ENCODE peak calls at places on chromosomes 4 and X, in seven cellular contexts. B is neuronal stem cell, S is mesendoderm, N is mesenchymal stem cell, O is trophoblast cell, Z is H1, V is IMR-90. F is an unnamed sample.

GRCh38 chr4:7805533-7806079 is 134.1 kb downstream of the AFAP1 start:
- DNase-seq in B (no peak), S (peak), N (peak), O (peak), Z (no peak), V (peak), F (no peak)

GRCh38 chr4:7581477-7581876 is 146.7 kb upstream of the PSAPL1 start:
- DNase-seq in B (peak), S (peak), N (peak), O (peak), Z (peak), V (peak), F (peak)

GRCh38 chrX:153520286-153520917 is 3.0 kb downstream of the ATP2B3 start:
- DNase-seq in B (no peak), S (no peak), N (no peak), O (peak), Z (no peak), V (no peak), F (no peak)

GRCh38 chr4:26812049-26812729 is 48.5 kb upstream of the STIM2 start:
- DNase-seq in B (no peak), S (no peak), N (no peak), O (no peak), Z (no peak), V (no peak), F (no peak)

GRCh38 chrX:96140796-96141195 is 543.8 kb upstream of the DIAPH2 start:
- DNase-seq in B (no peak), S (peak), N (peak), O (peak), Z (no peak), V (no peak), F (no peak)

GRCh38 chr4:139767168-139767567 is 101.5 kb downstream of the MGST2 start:
- DNase-seq in B (no peak), S (no peak), N (peak), O (peak), Z (no peak), V (no peak), F (no peak)

GRCh38 chr4:99826016-99826415 is 9.4 kb downstream of the DAPP1 start:
- DNase-seq in B (no peak), S (no peak), N (no peak), O (peak), Z (no peak), V (no peak), F (no peak)

GRCh38 chrX:24425806-24426205 is 39.3 kb upstream of the PDK3 start:
- DNase-seq in B (no peak), S (no peak), N (no peak), O (no peak), Z (no peak), V (no peak), F (no peak)

GRCh38 chr4:17280266-17280665 is 231.6 kb downstream of the QDPR start:
- DNase-seq in B (no peak), S (no peak), N (no peak), O (no peak), Z (no peak), V (no peak), F (no peak)

GRCh38 chrX:40095588-40096394 is 2.0 kb downstream of the BCOR start:
- DNase-seq in B (no peak), S (peak), N (peak), O (peak), Z (no peak), V (no peak), F (peak)

GRCh38 chr4:69710580-69710979 is 49.8 kb downstream of the SULT1B1 start:
- DNase-seq in B (no peak), S (no peak), N (no peak), O (peak), Z (no peak), V (no peak), F (no peak)

GRCh38 chrX:1519022-1519497 is 17.9 kb downstream of the P2RY8 start:
- DNase-seq in B (no peak), S (no peak), N (no peak), O (no peak), Z (no peak), V (no peak), F (no peak)

GRCh38 chr4:77852892-77853495 is 9.6 kb upstream of the MRPL1 start:
- DNase-seq in B (no peak), S (no peak), N (no peak), O (no peak), Z (no peak), V (no peak), F (no peak)

GRCh38 chr4:173698557-173699262 is 168.7 kb upstream of the HAND2 start:
- DNase-seq in B (no peak), S (no peak), N (no peak), O (no peak), Z (no peak), V (no peak), F (no peak)

GRCh38 chrX:110003167-110004156 is 548 bp downstream of the TMEM164 start:
- DNase-seq in B (no peak), S (peak), N (peak), O (no peak), Z (no peak), V (no peak), F (peak)

GRCh38 chr4:140426610-140427103 is 791 bp downstream of the CLGN start:
- DNase-seq in B (peak), S (peak), N (no peak), O (no peak), Z (no peak), V (no peak), F (no peak)

GRCh38 chrX:130741584-130741983 is 161.4 kb downstream of the ENOX2 start:
- DNase-seq in B (no peak), S (no peak), N (no peak), O (no peak), Z (no peak), V (no peak), F (no peak)

GRCh38 chrX:5746231-5746630 is 482.4 kb downstream of the NLGN4X start:
- DNase-seq in B (no peak), S (no peak), N (no peak), O (no peak), Z (no peak), V (no peak), F (no peak)

GRCh38 chr4:19324175-19324574 is 927.5 kb upstream of the SLIT2 start:
- DNase-seq in B (no peak), S (peak), N (no peak), O (no peak), Z (no peak), V (no peak), F (no peak)

GRCh38 chr4:1474126-1475090 is 68.2 kb upstream of the NKX1-1 start:
- DNase-seq in B (no peak), S (no peak), N (no peak), O (no peak), Z (no peak), V (no peak), F (no peak)

GRCh38 chrX:111411591-111412371 is at the start of gene DCX:
- DNase-seq in B (no peak), S (peak), N (no peak), O (no peak), Z (no peak), V (no peak), F (peak)

GRCh38 chr4:80309301-80310004 is 26.1 kb upstream of the CFAP299 start:
- DNase-seq in B (no peak), S (peak), N (peak), O (peak), Z (no peak), V (peak), F (no peak)

GRCh38 chr4:54495641-54496040 is 162.1 kb upstream of the KIT start:
- DNase-seq in B (no peak), S (no peak), N (no peak), O (peak), Z (no peak), V (no peak), F (no peak)

GRCh38 chrX:30301203-30301602 is 8.0 kb downstream of the NR0B1 start:
- DNase-seq in B (no peak), S (no peak), N (no peak), O (no peak), Z (no peak), V (no peak), F (no peak)

GRCh38 chr4:109432676-109433075 is 939 bp upstream of the SEC24B start:
- DNase-seq in B (no peak), S (peak), N (peak), O (peak), Z (no peak), V (peak), F (no peak)

GRCh38 chrX:149825424-149825823 is 43.7 kb downstream of the MAGEA9 start:
- DNase-seq in B (no peak), S (peak), N (peak), O (peak), Z (no peak), V (no peak), F (peak)

GRCh38 chr4:99655315-99656081 is 2.1 kb downstream of the C4orf54 start:
- DNase-seq in B (no peak), S (no peak), N (peak), O (no peak), Z (no peak), V (peak), F (no peak)

GRCh38 chr4:75542824-75543223 is 13.0 kb upstream of the ODAPH start:
- DNase-seq in B (no peak), S (no peak), N (peak), O (peak), Z (no peak), V (peak), F (no peak)

GRCh38 chrX:130994671-130995070 is 63.5 kb upstream of the ARHGAP36 start:
- DNase-seq in B (peak), S (peak), N (peak), O (peak), Z (no peak), V (peak), F (no peak)

GRCh38 chr4:128483041-128483440 is 195.4 kb upstream of the PGRMC2 start:
- DNase-seq in B (no peak), S (no peak), N (no peak), O (no peak), Z (no peak), V (no peak), F (no peak)

GRCh38 chr4:147772459-147772969 is 40.6 kb downstream of the ARHGAP10 start:
- DNase-seq in B (no peak), S (no peak), N (peak), O (no peak), Z (no peak), V (peak), F (no peak)

GRCh38 chr4:92483341-92483740 is 179.6 kb downstream of the GRID2 start:
- DNase-seq in B (no peak), S (no peak), N (no peak), O (no peak), Z (no peak), V (no peak), F (no peak)

GRCh38 chr4:54783402-54784110 is 125.8 kb downstream of the KIT start:
- DNase-seq in B (no peak), S (no peak), N (peak), O (peak), Z (no peak), V (no peak), F (no peak)

GRCh38 chr4:82031386-82031785 is 342.4 kb downstream of the HNRNPD start:
- DNase-seq in B (no peak), S (no peak), N (no peak), O (no peak), Z (no peak), V (no peak), F (no peak)

GRCh38 chrX:103310592-103311400 is at the start of gene BEX2:
- DNase-seq in B (peak), S (peak), N (peak), O (peak), Z (peak), V (no peak), F (peak)

GRCh38 chr4:40182979-40183378 is 13.9 kb upstream of the RHOH start:
- DNase-seq in B (no peak), S (no peak), N (no peak), O (no peak), Z (no peak), V (no peak), F (no peak)

GRCh38 chr4:186765138-186765537 is 41.5 kb upstream of the FAT1 start:
- DNase-seq in B (no peak), S (no peak), N (no peak), O (peak), Z (no peak), V (peak), F (peak)

GRCh38 chrX:3669841-3670240 is 43.6 kb downstream of the PRKX start:
- DNase-seq in B (no peak), S (no peak), N (no peak), O (no peak), Z (no peak), V (no peak), F (no peak)

GRCh38 chrX:152876931-152877840 is 20.7 kb upstream of the ZNF185 start:
- DNase-seq in B (no peak), S (no peak), N (no peak), O (no peak), Z (no peak), V (no peak), F (no peak)

GRCh38 chr4:124334119-124334518 is 378.4 kb downstream of the ANKRD50 start:
- DNase-seq in B (peak), S (peak), N (peak), O (peak), Z (peak), V (peak), F (no peak)

GRCh38 chrX:7307720-7308119 is 159.8 kb upstream of the PUDP start:
- DNase-seq in B (no peak), S (no peak), N (no peak), O (no peak), Z (no peak), V (no peak), F (no peak)
- H2AK5ac ChIP-seq in B (no peak), S (no peak), N (no peak), O (no peak), Z (no peak), V (no peak), F (no peak)

GRCh38 chr4:152508386-152508785 is 27.5 kb downstream of the FBXW7 start:
- DNase-seq in B (no peak), S (no peak), N (no peak), O (peak), Z (no peak), V (no peak), F (no peak)
- H2AK5ac ChIP-seq in B (no peak), S (no peak), N (no peak), O (no peak), Z (no peak), V (no peak), F (no peak)

GRCh38 chr4:15355464-15355863 is 72.4 kb upstream of the C1QTNF7 start:
- DNase-seq in B (no peak), S (peak), N (no peak), O (no peak), Z (no peak), V (no peak), F (no peak)
- H2AK5ac ChIP-seq in B (no peak), S (no peak), N (no peak), O (no peak), Z (no peak), V (no peak), F (no peak)

DNA sequence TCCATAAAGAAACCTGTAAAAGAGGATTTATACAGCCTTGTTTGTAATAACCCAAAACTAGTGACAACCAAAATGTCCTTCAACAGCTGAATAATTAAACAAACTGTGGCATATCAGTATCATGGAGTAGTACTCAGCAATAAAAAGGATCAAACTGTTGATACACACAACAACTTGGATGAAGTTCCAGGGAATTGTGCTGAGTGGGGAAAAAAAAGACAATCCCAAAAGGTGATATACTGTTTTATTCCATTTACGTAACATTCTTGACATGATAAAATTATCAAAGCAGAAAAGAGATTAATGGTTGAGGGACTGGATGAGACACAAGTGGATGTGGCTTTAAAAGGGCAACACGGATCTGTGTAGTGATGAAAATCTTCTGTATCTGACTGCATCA is 7.8 kb downstream of the CLIC2 start:
- DNase-seq in B (no peak), S (no peak), N (no peak), O (no peak), Z (no peak), V (no peak), F (no peak)
- H2AK5ac ChIP-seq in B (no peak), S (no peak), N (no peak), O (no peak), Z (no peak), V (no peak), F (no peak)

GRCh38 chrX:38965883-38966282 is 164.6 kb downstream of the MID1IP1 start:
- DNase-seq in B (peak), S (peak), N (no peak), O (no peak), Z (no peak), V (no peak), F (no peak)
- H2AK5ac ChIP-seq in B (no peak), S (no peak), N (no peak), O (no peak), Z (no peak), V (no peak), F (no peak)

DNA sequence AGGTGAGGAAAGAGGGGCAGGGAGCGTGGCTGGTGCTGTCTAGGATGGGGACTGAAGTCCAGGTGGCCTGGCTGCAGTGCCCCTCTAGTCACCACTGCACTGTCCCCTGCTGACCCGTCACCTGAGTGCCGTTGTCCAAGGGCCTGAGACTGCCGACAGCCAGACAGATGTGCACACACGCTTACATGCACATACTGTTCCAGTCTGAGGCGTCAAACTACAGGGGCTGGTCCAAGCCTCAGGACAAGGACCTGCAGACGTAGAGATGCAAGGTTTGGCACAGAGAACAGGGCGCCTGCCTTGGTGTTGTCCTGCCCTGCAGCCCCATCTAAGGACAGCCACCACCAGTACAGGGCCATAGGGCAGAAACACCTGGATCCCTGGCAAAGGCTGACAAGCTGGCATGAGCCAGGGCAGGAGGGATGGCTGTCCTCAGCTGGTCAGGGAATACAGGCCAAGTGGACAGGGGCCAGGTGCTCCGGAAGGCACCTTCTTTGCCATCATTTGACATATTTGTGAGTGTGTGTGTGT is 1.7 kb downstream of the SLC2A9 start:
- DNase-seq in B (no peak), S (no peak), N (no peak), O (no peak), Z (no peak), V (no peak), F (no peak)
- H2AK5ac ChIP-seq in B (peak), S (peak), N (no peak), O (peak), Z (no peak), V (peak), F (no peak)

GRCh38 chrX:37425370-37425769 is 76.2 kb downstream of the PRRG1 start:
- DNase-seq in B (no peak), S (no peak), N (peak), O (no peak), Z (no peak), V (peak), F (no peak)
- H2AK5ac ChIP-seq in B (no peak), S (no peak), N (no peak), O (no peak), Z (no peak), V (no peak), F (no peak)

F was measured in H9.